ENCODE peak calls at places on chromosomes 2 and 18, in six cellular contexts. Y, D, O, Z, R and X are unnamed samples.

GRCh38 chr2:218811382-218811781 is 20.2 kb downstream of the PRKAG3 start:
- DNase-seq in D (no peak), R (no peak), Z (no peak), O (no peak), Y (no peak), X (no peak)

GRCh38 chr18:73613706-73614340 is 533.8 kb downstream of the FBXO15 start:
- DNase-seq in D (no peak), Y (no peak), Z (no peak), O (no peak), R (no peak), X (no peak)

GRCh38 chr2:120883607-120884405 is 148.1 kb downstream of the GLI2 start:
- DNase-seq in O (peak), Z (peak), R (no peak), D (no peak), Y (no peak), X (no peak)

GRCh38 chr18:51191139-51191717 is 6.3 kb downstream of the MEX3C start:
- DNase-seq in O (no peak), D (peak), Z (peak), R (no peak), Y (no peak), X (no peak)

GRCh38 chr18:58860747-58861224 is 3.9 kb upstream of the ZNF532 start:
- DNase-seq in Y (no peak), D (no peak), Z (no peak), O (no peak), R (no peak), X (no peak)

GRCh38 chr18:50453014-50453680 is 78.3 kb downstream of the SKA1 start:
- DNase-seq in R (no peak), O (no peak), D (no peak), Y (no peak), Z (no peak), X (no peak)

GRCh38 chr2:96148410-96149217 is 3.4 kb upstream of the DUSP2 start:
- DNase-seq in Z (no peak), D (peak), O (peak), Y (peak), R (peak), X (peak)

GRCh38 chr18:34873966-34874365 is 163.9 kb downstream of the DTNA start:
- DNase-seq in R (no peak), O (no peak), Z (no peak), D (no peak), Y (no peak), X (no peak)

GRCh38 chr2:100365434-100365833 is 43.1 kb upstream of the LONRF2 start:
- DNase-seq in R (no peak), Z (no peak), Y (peak), O (no peak), D (no peak), X (no peak)

GRCh38 chr2:203549406-203549805 is 14.3 kb upstream of the RAPH1 start:
- DNase-seq in D (no peak), R (no peak), Z (no peak), Y (no peak), O (no peak), X (no peak)

GRCh38 chr2:232328516-232329460 is 49.8 kb upstream of the ALPP start:
- DNase-seq in Z (no peak), O (peak), Y (no peak), D (no peak), R (no peak), X (peak)

GRCh38 chr2:10184421-10184820 is 61.9 kb downstream of the RRM2 start:
- DNase-seq in R (no peak), O (peak), D (no peak), Y (no peak), Z (no peak), X (no peak)

GRCh38 chr2:207991944-207992343 is 33.4 kb downstream of the PLEKHM3 start:
- DNase-seq in R (no peak), O (no peak), Z (no peak), Y (no peak), D (no peak), X (no peak)

GRCh38 chr2:121284424-121285076 is 452 bp downstream of the TFCP2L1 start:
- DNase-seq in Y (no peak), D (no peak), Z (no peak), R (peak), O (peak), X (peak)

GRCh38 chr18:37567061-37567993 is 1.7 kb upstream of the CELF4 start:
- DNase-seq in Y (no peak), O (peak), Z (no peak), R (peak), D (no peak), X (no peak)

GRCh38 chr18:183769-184168 is 25.4 kb downstream of the USP14 start:
- DNase-seq in Y (no peak), Z (peak), R (peak), D (no peak), O (no peak), X (no peak)

GRCh38 chr2:85231242-85231805 is 96.5 kb downstream of the TGOLN2 start:
- DNase-seq in D (no peak), O (no peak), Z (no peak), R (no peak), Y (no peak), X (no peak)

GRCh38 chr2:64617631-64618151 is 36.0 kb downstream of the SERTAD2 start:
- DNase-seq in Z (no peak), Y (no peak), D (no peak), O (no peak), R (no peak), X (no peak)

GRCh38 chr2:112679484-112679883 is 33.7 kb downstream of the SLC20A1 start:
- DNase-seq in R (no peak), O (no peak), Y (no peak), D (no peak), Z (no peak), X (no peak)

GRCh38 chr2:18477333-18477732 is 83.1 kb downstream of the RDH14 start:
- DNase-seq in R (no peak), D (no peak), O (no peak), Z (no peak), Y (no peak), X (no peak)

GRCh38 chr2:134717706-134718094 is 1.1 kb downstream of the TMEM163 start:
- DNase-seq in D (no peak), O (no peak), Y (no peak), Z (no peak), R (peak), X (peak)

GRCh38 chr2:235505210-235505741 is 11.4 kb downstream of the AGAP1 start:
- DNase-seq in O (no peak), Y (no peak), Z (no peak), D (no peak), R (no peak), X (peak)

GRCh38 chr2:138071720-138072719 is 107.7 kb downstream of the HNMT start:
- DNase-seq in R (no peak), D (no peak), Z (no peak), O (no peak), Y (no peak), X (no peak)

GRCh38 chr2:1082456-1083205 is 132.0 kb downstream of the SNTG2 start:
- DNase-seq in Y (no peak), O (no peak), D (no peak), Z (no peak), R (no peak), X (peak)

GRCh38 chr2:160221391-160222276 is 21.6 kb upstream of the ITGB6 start:
- DNase-seq in Z (no peak), Y (no peak), O (no peak), D (no peak), R (no peak), X (no peak)

GRCh38 chr2:229223107-229223506 is 48.0 kb downstream of the PID1 start:
- DNase-seq in O (no peak), D (no peak), R (no peak), Z (no peak), Y (no peak), X (no peak)
- TF ChIP-seq CTCF in O (no peak), D (no peak), R (no peak), Z (no peak), Y (no peak), X (no peak)

DNA sequence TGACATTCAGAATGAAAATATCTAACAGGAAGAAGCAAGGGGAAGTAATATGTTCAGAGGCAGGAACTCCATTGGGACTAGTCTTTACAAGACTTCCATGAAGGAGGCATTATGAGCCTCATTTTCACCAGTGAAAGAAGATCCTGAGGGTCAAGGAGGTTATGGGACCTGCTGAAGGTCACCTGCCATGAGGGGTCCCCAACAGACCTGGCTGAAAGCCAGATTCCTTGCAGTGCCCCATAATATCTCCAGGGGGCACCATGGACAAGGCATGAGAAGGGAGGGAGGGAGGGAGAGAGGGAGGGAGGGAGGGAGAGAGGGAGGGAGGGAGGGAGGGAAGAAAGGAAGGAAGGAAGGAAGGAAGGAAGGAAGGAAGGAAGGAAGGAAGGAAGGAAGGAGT is 27.9 kb downstream of the XDH start:
- DNase-seq in D (peak), R (no peak), Y (no peak), O (no peak), Z (peak), X (no peak)
- TF ChIP-seq CTCF in D (no peak), R (no peak), Y (peak), O (no peak), Z (peak), X (no peak)

GRCh38 chr2:102520009-102520408 is 47.0 kb downstream of the SLC9A4 start:
- DNase-seq in R (peak), Z (peak), D (peak), O (no peak), Y (no peak), X (no peak)
- TF ChIP-seq CTCF in R (peak), Z (peak), D (peak), O (peak), Y (peak), X (peak)

DNA sequence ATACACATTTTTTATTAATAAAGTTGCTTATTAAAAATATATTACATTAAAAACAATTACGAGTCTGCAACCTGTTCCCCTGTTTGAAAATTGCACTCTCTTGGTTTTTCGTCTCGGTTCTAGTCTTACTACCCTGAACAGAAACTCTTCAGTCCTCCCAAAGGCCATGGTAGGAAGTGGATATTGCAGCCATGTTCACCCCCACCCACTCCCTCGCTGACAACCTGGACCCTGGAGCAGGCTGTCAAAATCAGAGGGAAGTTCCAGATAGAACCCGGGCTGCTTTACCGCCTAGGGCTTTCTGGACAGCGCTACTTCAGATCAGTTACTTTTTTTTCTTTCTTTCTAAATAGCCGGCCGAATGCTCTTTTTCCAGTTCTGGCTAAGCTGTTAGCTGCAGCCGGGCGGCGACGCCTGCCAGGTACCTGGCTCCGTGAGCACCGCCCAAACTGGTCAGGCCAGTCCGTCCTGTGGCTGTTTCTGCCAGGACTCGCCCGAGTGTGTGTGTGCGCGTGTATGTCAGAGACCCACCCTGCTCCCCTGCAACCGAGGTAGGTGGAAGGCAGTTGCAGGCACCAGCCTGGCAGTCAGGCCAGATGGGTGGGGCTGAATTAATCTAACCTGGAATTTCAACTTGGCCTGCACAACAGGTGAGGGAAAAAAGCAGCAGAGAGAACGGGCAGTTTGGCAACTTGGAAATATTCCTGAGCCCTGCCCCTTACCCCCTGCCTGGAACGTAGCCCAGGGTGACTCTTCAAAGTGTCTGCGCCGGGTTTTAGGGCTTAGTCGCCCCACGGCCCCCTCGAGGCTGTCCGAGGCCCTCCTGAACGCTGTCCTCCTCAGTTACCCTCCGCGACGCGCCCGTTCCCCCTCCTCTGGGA is 1.1 kb upstream of the TET3 start:
- DNase-seq in O (peak), R (peak), D (peak), Z (peak), Y (no peak), X (peak)
- TF ChIP-seq CTCF in O (no peak), R (no peak), D (no peak), Z (no peak), Y (no peak), X (no peak)

GRCh38 chr2:101776172-101777043 is 78.9 kb downstream of the MAP4K4 start:
- DNase-seq in Z (peak), O (no peak), Y (no peak), D (no peak), R (peak), X (peak)
- TF ChIP-seq CTCF in Z (peak), O (no peak), Y (peak), D (no peak), R (peak), X (no peak)

GRCh38 chr2:15747698-15748471 is 156.2 kb downstream of the DDX1 start:
- DNase-seq in R (peak), D (no peak), O (no peak), Y (no peak), Z (no peak), X (no peak)

GRCh38 chr2:15747172-15747550 is 155.5 kb downstream of the DDX1 start:
- DNase-seq in Y (no peak), R (no peak), D (no peak), O (no peak), Z (no peak), X (no peak)

GRCh38 chr2:15749460-15750432 is 158.1 kb downstream of the DDX1 start:
- DNase-seq in Z (no peak), O (no peak), D (no peak), R (no peak), Y (no peak), X (no peak)

GRCh38 chr2:15750433-15750814 is 158.8 kb downstream of the DDX1 start:
- DNase-seq in Z (no peak), D (no peak), O (no peak), Y (no peak), R (no peak), X (no peak)

DNA sequence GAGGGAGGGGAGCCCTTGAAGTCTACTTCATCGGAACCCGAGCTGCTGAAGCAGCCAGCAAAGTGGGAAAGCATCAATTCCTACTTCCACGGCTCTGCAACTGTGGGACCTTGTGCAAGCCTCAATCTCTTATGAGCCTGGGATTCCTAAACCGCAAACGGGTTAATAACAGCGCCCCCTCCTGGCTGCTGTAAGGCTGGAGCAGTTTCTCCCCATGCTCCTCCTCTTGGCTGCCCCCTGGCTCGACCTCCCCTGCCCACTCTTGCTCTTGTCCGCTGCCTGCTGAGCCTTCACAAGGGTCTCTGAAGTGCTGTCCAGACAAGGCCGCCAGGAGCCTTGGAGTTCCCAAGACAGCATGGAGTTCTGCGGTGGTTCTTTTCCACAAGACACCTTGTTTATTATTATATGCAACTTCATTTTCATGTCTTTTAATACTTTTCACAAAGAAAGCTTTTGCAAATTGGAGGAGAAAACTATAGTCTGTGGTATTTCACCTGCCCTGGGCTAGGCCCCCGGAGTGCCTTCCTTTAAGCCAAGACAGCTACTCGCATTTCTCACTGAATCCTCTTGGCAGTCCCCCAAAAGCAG is 157.2 kb downstream of the DDX1 start:
- DNase-seq in O (no peak), Z (peak), Y (no peak), D (peak), R (peak), X (peak)
- TF ChIP-seq CTCF in O (peak), Z (peak), Y (peak), D (peak), R (peak), X (peak)

DNA sequence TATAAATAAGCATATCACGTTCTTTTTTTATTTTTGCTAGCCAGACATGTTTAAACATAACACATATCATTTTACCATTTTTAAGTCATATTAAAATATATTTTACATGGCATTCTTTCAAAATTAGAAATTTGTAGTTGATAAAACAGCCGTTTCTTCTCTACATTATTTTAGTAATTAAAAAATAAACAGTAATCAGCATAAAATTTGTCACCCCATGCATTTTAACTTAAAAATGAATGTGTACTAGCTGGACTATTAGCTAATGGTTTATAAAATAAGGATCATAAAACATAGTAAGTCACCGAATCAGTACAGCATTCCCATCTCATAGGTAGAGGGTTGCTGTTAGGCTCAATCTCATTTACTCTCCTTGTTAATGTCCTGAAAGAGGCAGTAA is 433.8 kb downstream of the LRP1B start:
- DNase-seq in Z (no peak), O (no peak), Y (no peak), D (no peak), R (no peak), X (no peak)
- TF ChIP-seq CTCF in Z (no peak), O (no peak), Y (no peak), D (no peak), R (no peak), X (no peak)

DNA sequence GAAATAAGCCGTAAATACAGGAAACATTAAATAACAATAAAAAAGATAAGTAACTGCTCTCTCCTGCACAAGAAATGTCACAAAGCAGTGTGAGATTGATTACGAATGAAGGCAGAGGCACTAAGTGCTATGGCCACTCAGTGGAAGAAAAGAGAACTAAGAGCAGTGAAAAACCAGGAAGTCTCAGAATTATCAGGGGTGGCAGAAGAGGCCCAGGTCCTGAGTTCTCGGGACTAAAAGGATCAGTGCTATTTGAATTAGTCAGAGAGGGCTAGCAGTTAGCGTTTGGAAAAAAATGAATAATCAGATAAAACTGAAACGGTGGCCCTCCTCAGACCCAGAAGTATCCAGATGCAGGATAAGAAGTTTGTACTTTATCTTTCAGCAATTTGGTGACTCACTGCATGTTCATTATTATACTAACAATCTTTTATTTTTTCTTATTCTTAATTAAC is 367.1 kb downstream of the ZEB2 start:
- DNase-seq in O (no peak), D (peak), Y (no peak), Z (peak), R (no peak), X (no peak)
- TF ChIP-seq CTCF in O (no peak), D (no peak), Y (no peak), Z (peak), R (no peak), X (no peak)